ENCODE peak calls at places on chromosomes 5 and 9, in nine cellular contexts. R, L, J, Z, D, B, N, C and K are unnamed samples. For H3K36me3, the result is how much of the 10 kb centered on the place peaks cover.

GRCh38 chr5:135208555-135209494 is 174.8 kb upstream of the PITX1 start:
- DNase-seq in Z (no peak), R (peak), B (no peak), L (no peak), D (no peak), N (peak), J (peak), C (peak), K (peak)

GRCh38 chr5:142767178-142767577 is 3.0 kb upstream of the ARHGAP26 start:
- DNase-seq in L (no peak), R (no peak), D (no peak), J (no peak), N (no peak), Z (no peak), B (no peak), C (no peak), K (no peak)

GRCh38 chr9:89047667-89048066 is 56.4 kb downstream of the S1PR3 start:
- DNase-seq in C (no peak), D (no peak), Z (no peak), J (no peak), N (no peak), R (no peak), B (no peak), L (no peak), K (no peak)

GRCh38 chr9:137892424-137893191 is 15.0 kb downstream of the CACNA1B start:
- DNase-seq in C (no peak), B (no peak), R (no peak), J (no peak), Z (no peak), D (no peak), N (no peak), L (no peak), K (no peak)

GRCh38 chr9:2022560-2022959 is 7.4 kb downstream of the SMARCA2 start:
- DNase-seq in R (no peak), D (no peak), L (no peak), B (no peak), N (no peak), Z (no peak), J (no peak), C (no peak), K (no peak)

GRCh38 chr5:116799401-116799800 is 224.8 kb upstream of the SEMA6A start:
- DNase-seq in L (no peak), Z (no peak), C (no peak), N (no peak), J (no peak), D (no peak), R (no peak), B (no peak), K (no peak)

GRCh38 chr5:17738461-17738860 is 104.2 kb downstream of the TAF11L14 start:
- DNase-seq in N (no peak), J (no peak), D (no peak), B (no peak), R (no peak), L (no peak), Z (no peak), C (no peak), K (no peak)

GRCh38 chr5:115069087-115069968 is 100.4 kb downstream of the TRIM36 start:
- DNase-seq in C (peak), D (no peak), R (peak), J (peak), L (no peak), B (no peak), N (no peak), Z (peak), K (no peak)

GRCh38 chr5:72387985-72388384 is 67.8 kb downstream of the PTCD2 start:
- DNase-seq in N (no peak), D (no peak), B (no peak), J (peak), L (no peak), R (peak), Z (no peak), C (peak), K (no peak)

GRCh38 chr9:128438343-128439109 is 17.3 kb upstream of the ODF2 start:
- DNase-seq in J (peak), C (peak), N (peak), B (peak), D (peak), R (peak), L (peak), Z (peak), K (peak)

GRCh38 chr5:177557041-177557647 is 2.8 kb upstream of the FAM193B start:
- DNase-seq in Z (no peak), D (no peak), C (no peak), R (no peak), N (no peak), B (no peak), J (peak), L (no peak), K (no peak)

GRCh38 chr9:18492612-18493011 is 18.7 kb downstream of the ADAMTSL1 start:
- DNase-seq in C (no peak), L (no peak), J (peak), B (no peak), N (no peak), D (no peak), R (peak), Z (no peak), K (no peak)

GRCh38 chr9:109912082-109912581 is 132.1 kb downstream of the PALM2AKAP2 start:
- DNase-seq in Z (no peak), B (no peak), C (peak), D (no peak), R (peak), L (no peak), N (no peak), J (peak), K (no peak)

GRCh38 chr9:73133042-73133651 is 18.5 kb upstream of the ANXA1 start:
- DNase-seq in L (no peak), R (peak), Z (no peak), J (no peak), C (no peak), N (no peak), B (no peak), D (no peak), K (no peak)

GRCh38 chr9:88808019-88808656 is 183.1 kb upstream of the S1PR3 start:
- DNase-seq in L (no peak), J (no peak), N (no peak), R (peak), D (no peak), Z (no peak), C (no peak), B (no peak), K (no peak)

GRCh38 chr5:21574429-21574828 is 1278.7 kb downstream of the CDH12 start:
- DNase-seq in Z (no peak), L (no peak), N (no peak), R (no peak), D (no peak), C (no peak), J (no peak), B (no peak), K (no peak)

GRCh38 chr9:110583237-110583636 is 3.7 kb upstream of the SVEP1 start:
- DNase-seq in N (no peak), B (no peak), Z (no peak), L (no peak), C (no peak), J (no peak), R (peak), D (peak), K (no peak)

GRCh38 chr9:92679413-92680165 is 9.7 kb upstream of the IPPK start:
- DNase-seq in R (no peak), B (no peak), N (no peak), D (no peak), L (no peak), C (no peak), J (no peak), Z (no peak), K (no peak)

GRCh38 chr5:149656576-149657182 is 73.4 kb upstream of the PPARGC1B start:
- DNase-seq in L (no peak), N (no peak), D (no peak), C (no peak), B (no peak), R (peak), Z (peak), J (peak), K (no peak)

GRCh38 chr5:10615693-10616092 is 51.8 kb downstream of the ANKRD33B start:
- DNase-seq in R (no peak), L (no peak), C (no peak), N (no peak), B (no peak), D (no peak), J (no peak), Z (no peak), K (no peak)

GRCh38 chr5:42274913-42275312 is 148.3 kb upstream of the GHR start:
- DNase-seq in Z (no peak), C (no peak), B (no peak), N (no peak), R (peak), J (peak), D (no peak), L (no peak), K (no peak)

GRCh38 chr9:108911820-108912219 is 22.1 kb downstream of the ELP1 start:
- DNase-seq in J (no peak), D (no peak), R (no peak), Z (no peak), B (no peak), C (no peak), N (no peak), L (peak), K (no peak)

GRCh38 chr5:122126177-122126701 is 3.1 kb upstream of the ZNF474 start:
- DNase-seq in N (no peak), C (peak), D (no peak), R (peak), J (peak), Z (no peak), B (no peak), L (no peak), K (no peak)

GRCh38 chr5:82405166-82405565 is 127.0 kb upstream of the RPS23 start:
- DNase-seq in L (no peak), N (no peak), C (peak), J (peak), R (peak), B (no peak), Z (no peak), D (no peak), K (no peak)

GRCh38 chr5:134873494-134873893 is 677 bp upstream of the TXNDC15 start:
- DNase-seq in L (peak), Z (peak), R (peak), J (no peak), N (no peak), D (no peak), B (no peak), C (no peak), K (no peak)

GRCh38 chr5:170818222-170818621 is 34.7 kb downstream of the GABRP start:
- DNase-seq in D (no peak), J (no peak), C (no peak), Z (no peak), R (peak), B (no peak), N (no peak), L (no peak), K (no peak)

GRCh38 chr5:101425345-101425744 is 522.3 kb upstream of the ST8SIA4 start:
- DNase-seq in D (no peak), Z (no peak), J (no peak), B (no peak), L (no peak), C (peak), R (peak), N (no peak), K (no peak)

GRCh38 chr5:53406630-53407316 is 73.7 kb upstream of the FST start:
- DNase-seq in N (no peak), J (peak), D (no peak), C (peak), B (no peak), Z (no peak), R (peak), L (no peak), K (no peak)

GRCh38 chr9:124415852-124416484 is 726 bp upstream of the PSMB7 start:
- DNase-seq in D (no peak), R (no peak), C (no peak), N (peak), Z (peak), L (no peak), J (no peak), B (no peak), K (no peak)

GRCh38 chr9:89919171-89919681 is 314.4 kb downstream of the GADD45G start:
- DNase-seq in C (no peak), L (peak), N (no peak), J (peak), R (no peak), Z (peak), D (no peak), B (no peak), K (no peak)

GRCh38 chr5:172321593-172321992 is 38.0 kb upstream of the UBTD2 start:
- DNase-seq in D (no peak), R (no peak), N (no peak), B (no peak), C (no peak), Z (no peak), J (peak), L (no peak), K (no peak)

GRCh38 chr5:154228696-154229095 is 38.2 kb downstream of the GALNT10 start:
- DNase-seq in R (no peak), J (no peak), N (no peak), C (no peak), D (no peak), Z (no peak), L (no peak), B (no peak), K (no peak)

GRCh38 chr9:91776409-91777365 is 173.3 kb downstream of the ROR2 start:
- DNase-seq in C (no peak), J (no peak), R (peak), Z (no peak), D (no peak), L (no peak), B (no peak), N (peak), K (no peak)

GRCh38 chr5:45399041-45399440 is 297.1 kb downstream of the HCN1 start:
- DNase-seq in N (no peak), C (no peak), B (no peak), J (no peak), Z (peak), R (no peak), L (no peak), D (no peak), K (no peak)

GRCh38 chr5:137822158-137822764 is 45.4 kb upstream of the MYOT start:
- DNase-seq in B (no peak), Z (peak), N (no peak), R (peak), J (peak), D (no peak), C (peak), L (no peak), K (no peak)

GRCh38 chr9:69323886-69324285 is 1.1 kb upstream of the ENTREP1 start:
- DNase-seq in C (no peak), R (no peak), N (no peak), Z (no peak), D (no peak), L (no peak), J (no peak), B (no peak), K (no peak)

GRCh38 chr5:148653840-148654781 is at the start of gene HTR4:
- DNase-seq in N (peak), R (no peak), C (no peak), D (no peak), B (no peak), J (no peak), Z (peak), L (no peak), K (no peak)

GRCh38 chr9:32419921-32420320 is 35.5 kb downstream of the ACO1 start:
- DNase-seq in N (no peak), R (no peak), C (no peak), J (no peak), L (no peak), Z (no peak), D (no peak), B (no peak), K (no peak)

GRCh38 chr5:89917112-89917511 is 492.4 kb downstream of the CETN3 start:
- DNase-seq in J (no peak), Z (no peak), R (no peak), C (no peak), B (no peak), L (no peak), N (no peak), D (no peak), K (no peak)
- H3K36me3 ChIP-seq in J (under half), Z (under half), R (under half), C (under half), B (under half), L (under half), N (under half), D (under half), K (under half)

DNA sequence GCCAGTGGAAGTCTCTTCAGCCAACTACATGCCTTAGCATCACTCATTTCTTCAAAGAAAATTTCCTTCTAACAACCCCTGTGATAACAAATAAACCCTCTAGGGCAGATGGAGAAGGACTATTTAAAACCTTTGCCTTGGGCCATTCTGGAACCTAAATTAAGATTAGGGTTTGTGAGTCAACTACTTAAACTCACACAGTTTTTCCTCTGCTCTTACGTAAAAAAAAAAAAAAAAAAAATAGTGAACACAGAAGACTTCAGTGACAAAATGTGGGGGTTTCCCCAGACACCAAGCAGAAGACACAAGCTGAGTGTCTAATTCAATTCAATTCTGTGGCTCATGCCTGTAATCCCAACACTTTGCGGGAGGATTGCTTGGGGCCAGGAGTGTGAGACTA is 65.8 kb upstream of the ERCC6L2 start:
- DNase-seq in R (no peak), J (no peak), B (no peak), Z (no peak), N (no peak), C (peak), L (no peak), D (no peak), K (no peak)
- H3K36me3 ChIP-seq in R (under half), J (under half), B (under half), Z (under half), N (under half), C (under half), L (under half), D (under half), K (under half)

GRCh38 chr5:150723845-150724244 is 23.0 kb upstream of the RBM22 start:
- DNase-seq in Z (no peak), C (no peak), D (no peak), B (no peak), N (no peak), L (no peak), R (peak), J (peak), K (no peak)
- H3K36me3 ChIP-seq in Z (under half), C (half or more), D (under half), B (half or more), N (half or more), L (half or more), R (half or more), J (under half), K (half or more)

DNA sequence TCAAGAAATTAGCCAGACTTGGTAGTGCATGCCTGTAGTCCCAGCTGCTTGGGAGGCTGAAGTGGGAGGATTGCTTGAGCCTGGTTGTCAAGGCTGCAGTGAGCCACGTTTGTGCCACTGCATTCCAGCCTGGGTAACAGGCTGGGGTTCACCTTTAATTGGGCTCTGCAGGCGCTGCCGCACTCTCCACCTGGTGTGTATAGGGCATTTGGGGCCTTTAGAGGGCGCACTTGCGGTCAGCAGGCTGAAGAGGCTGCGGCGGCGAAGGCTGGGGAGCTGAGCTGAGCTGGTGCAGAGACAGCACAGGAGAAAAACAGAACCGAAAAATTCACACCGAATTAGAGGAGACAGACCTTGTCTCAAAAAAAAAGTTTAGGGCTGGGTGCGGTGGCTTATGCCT is 31.2 kb downstream of the CDK7 start:
- DNase-seq in R (peak), L (peak), B (no peak), J (no peak), Z (peak), N (no peak), C (no peak), D (no peak), K (no peak)
- H3K36me3 ChIP-seq in R (half or more), L (under half), B (under half), J (under half), Z (under half), N (half or more), C (half or more), D (under half), K (under half)

GRCh38 chr9:114619205-114619758 is 8.2 kb downstream of the TMEM268 start:
- DNase-seq in C (no peak), L (no peak), R (no peak), N (no peak), J (peak), D (peak), Z (no peak), B (no peak), K (no peak)

GRCh38 chr9:114621561-114621960 is 10.5 kb downstream of the TMEM268 start:
- DNase-seq in D (no peak), J (no peak), R (no peak), Z (no peak), L (no peak), C (no peak), B (no peak), N (no peak), K (no peak)

GRCh38 chr9:114624656-114625055 is 13.6 kb downstream of the TMEM268 start:
- DNase-seq in D (no peak), N (no peak), R (no peak), J (no peak), Z (no peak), L (no peak), C (no peak), B (no peak), K (no peak)

GRCh38 chr9:114626415-114627029 is 15.4 kb downstream of the TMEM268 start:
- DNase-seq in C (no peak), Z (no peak), N (no peak), B (no peak), L (no peak), J (no peak), R (no peak), D (no peak), K (no peak)

DNA sequence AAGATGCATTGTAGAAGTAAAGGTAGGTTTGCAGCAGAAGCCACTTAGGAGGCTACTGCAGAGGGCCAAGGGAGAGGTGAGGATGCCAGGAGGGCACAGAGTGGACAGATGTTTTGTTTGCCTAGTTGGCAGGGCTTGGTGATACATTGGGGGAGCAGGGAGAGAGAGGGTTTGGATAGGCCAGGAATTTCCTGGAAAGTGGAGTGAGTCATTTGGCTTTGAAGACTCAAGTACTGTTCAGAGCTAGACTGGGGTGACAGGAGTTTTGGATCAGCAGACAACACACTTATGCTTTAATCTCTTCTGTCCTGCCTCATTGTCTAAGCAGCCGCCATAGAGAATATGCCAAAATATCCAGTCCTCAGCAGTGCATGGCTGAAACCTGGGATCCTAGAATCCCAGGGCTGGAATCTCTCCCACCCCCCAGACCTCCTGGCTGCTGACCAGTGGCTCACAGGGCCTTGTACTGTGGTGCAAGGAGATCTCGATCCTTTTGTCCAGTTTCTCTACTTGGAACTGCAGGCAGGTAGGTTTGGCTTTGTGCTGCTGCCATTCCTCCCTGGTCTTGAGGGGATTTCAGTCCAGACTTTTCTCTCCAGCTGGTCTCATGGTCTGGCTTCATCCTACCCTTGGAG is 11.0 kb downstream of the TMEM268 start:
- DNase-seq in R (peak), L (no peak), J (peak), D (peak), B (no peak), C (peak), Z (no peak), N (no peak), K (no peak)
- H3K36me3 ChIP-seq in R (under half), L (under half), J (under half), D (under half), B (under half), C (under half), Z (under half), N (half or more), K (under half)

GRCh38 chr5:140647042-140647341 is 438 bp downstream of the NDUFA2 start:
- DNase-seq in J (no peak), R (peak), Z (no peak), N (no peak), B (no peak), D (no peak), L (no peak), C (no peak), K (no peak)
- H3K36me3 ChIP-seq in J (under half), R (under half), Z (under half), N (half or more), B (half or more), D (under half), L (under half), C (half or more), K (under half)

DNA sequence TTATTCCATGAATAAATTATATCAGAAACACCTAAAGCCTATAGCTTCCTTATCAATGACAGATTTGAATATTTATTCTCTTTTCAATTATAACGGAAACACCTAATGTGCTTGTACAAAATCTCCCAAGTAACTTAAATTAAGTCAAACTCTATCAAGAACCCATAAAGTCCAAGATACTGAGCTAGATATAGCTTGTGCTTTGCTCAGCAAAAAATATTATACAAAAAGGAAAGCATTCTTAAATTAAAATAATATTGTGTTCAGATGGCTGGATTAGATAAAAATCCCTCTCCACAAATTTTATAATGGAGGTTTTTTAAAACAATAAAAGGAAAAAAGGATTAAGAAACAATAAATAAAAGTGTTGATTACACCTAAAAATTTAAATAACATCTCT is 23.7 kb downstream of the NADK2 start:
- DNase-seq in J (no peak), L (no peak), D (no peak), C (no peak), R (no peak), B (no peak), N (no peak), Z (no peak), K (no peak)
- H3K36me3 ChIP-seq in J (under half), L (under half), D (under half), C (under half), R (under half), B (under half), N (half or more), Z (under half), K (under half)